ENCODE peak calls at places on chromosome 18, in nine cellular contexts. H is GM06990, Y is transverse colon, R is adrenal gland, W is fibroblast of mammary gland, D is fibroblast of lung, U is aorta, K is brain microvascular endothelial cell, A is astrocyte of the cerebellum. N is an unnamed sample.

GRCh38 chr18:64238076-64238475 is 89.2 kb upstream of the LINC00305 start:
- DNase-seq in K (no peak), Y (no peak), A (no peak), U (no peak), H (no peak), W (no peak), D (no peak), R (no peak), N (no peak)

GRCh38 chr18:3526421-3527354 is 76.7 kb downstream of the TGIF1 start:
- DNase-seq in W (no peak), Y (no peak), H (no peak), R (no peak), U (no peak), K (peak), D (peak), A (no peak), N (no peak)

GRCh38 chr18:48826806-48827205 is 124.0 kb downstream of the SMAD7 start:
- DNase-seq in W (no peak), D (no peak), A (no peak), U (peak), K (no peak), Y (no peak), R (peak), H (no peak), N (no peak)

GRCh38 chr18:35610089-35610488 is 28.5 kb downstream of the GALNT1 start:
- DNase-seq in Y (peak), K (no peak), H (no peak), R (no peak), U (no peak), W (no peak), A (no peak), D (no peak), N (no peak)

GRCh38 chr18:54206447-54206846 is 18.0 kb downstream of the MBD2 start:
- DNase-seq in H (no peak), W (no peak), K (no peak), A (no peak), U (no peak), Y (no peak), R (no peak), D (no peak), N (no peak)

GRCh38 chr18:5895300-5895885 is at the start of gene TMEM200C:
- DNase-seq in Y (no peak), A (no peak), W (no peak), U (no peak), H (no peak), R (peak), K (no peak), D (peak), N (no peak)

GRCh38 chr18:48667276-48668254 is 128.7 kb downstream of the CTIF start:
- DNase-seq in K (no peak), U (no peak), W (no peak), A (no peak), Y (no peak), D (no peak), R (no peak), H (no peak), N (no peak)

GRCh38 chr18:76445275-76445674 is 49.8 kb downstream of the ZNF516 start:
- DNase-seq in W (peak), A (peak), U (no peak), R (no peak), H (no peak), Y (no peak), D (peak), K (peak), N (no peak)

GRCh38 chr18:69358197-69358895 is 42.3 kb upstream of the DOK6 start:
- DNase-seq in R (no peak), Y (no peak), K (no peak), H (no peak), D (no peak), U (no peak), W (no peak), A (no peak), N (no peak)

GRCh38 chr18:50315100-50315871 is 27.8 kb upstream of the CXXC1 start:
- DNase-seq in D (no peak), K (no peak), A (no peak), H (peak), R (no peak), W (peak), U (no peak), Y (no peak), N (no peak)

GRCh38 chr18:23650963-23651927 is 11.5 kb downstream of the ANKRD29 start:
- DNase-seq in D (peak), W (peak), H (no peak), A (peak), Y (no peak), U (no peak), K (peak), R (no peak), N (no peak)

GRCh38 chr18:52888014-52888413 is 548.0 kb downstream of the DCC start:
- DNase-seq in K (no peak), D (no peak), A (no peak), Y (no peak), R (no peak), W (no peak), H (no peak), U (no peak), N (no peak)

GRCh38 chr18:39314595-39314994 is 1749.0 kb upstream of the CELF4 start:
- DNase-seq in W (no peak), R (no peak), A (no peak), Y (no peak), H (no peak), K (no peak), U (no peak), D (no peak), N (no peak)

GRCh38 chr18:23406271-23406787 is 46.8 kb upstream of the RIOK3 start:
- DNase-seq in Y (no peak), A (no peak), W (no peak), R (no peak), D (peak), U (no peak), K (peak), H (no peak), N (no peak)

GRCh38 chr18:75378674-75379315 is 48.7 kb downstream of the SMIM21 start:
- DNase-seq in W (no peak), U (no peak), K (no peak), A (no peak), D (no peak), Y (no peak), R (no peak), H (no peak), N (no peak)

GRCh38 chr18:57544958-57545661 is 41.4 kb downstream of the FECH start:
- DNase-seq in R (no peak), A (no peak), D (no peak), H (peak), U (no peak), W (no peak), K (no peak), Y (no peak), N (peak)

GRCh38 chr18:23453657-23454011 is 547 bp downstream of the RIOK3 start:
- DNase-seq in W (peak), D (peak), H (no peak), K (peak), R (no peak), A (peak), U (no peak), Y (no peak), N (no peak)

GRCh38 chr18:63834471-63835113 is 52.9 kb upstream of the SERPINB2 start:
- DNase-seq in Y (no peak), H (no peak), W (peak), R (no peak), A (no peak), K (no peak), U (no peak), D (no peak), N (no peak)

GRCh38 chr18:77369644-77370043 is 120.0 kb downstream of the GALR1 start:
- DNase-seq in D (peak), Y (no peak), U (no peak), A (no peak), W (peak), K (no peak), R (no peak), H (no peak), N (no peak)

GRCh38 chr18:21272016-21272582 is 30.1 kb downstream of the GREB1L start:
- DNase-seq in U (no peak), Y (no peak), H (no peak), K (no peak), A (no peak), D (no peak), W (no peak), R (no peak), N (peak)

GRCh38 chr18:60062396-60062795 is 162.6 kb downstream of the PMAIP1 start:
- DNase-seq in H (no peak), W (no peak), K (no peak), U (no peak), A (no peak), D (no peak), Y (no peak), R (no peak), N (no peak)

GRCh38 chr18:55384551-55385275 is 203.3 kb downstream of the TCF4 start:
- DNase-seq in W (peak), Y (peak), R (no peak), K (peak), A (no peak), H (no peak), U (no peak), D (peak), N (peak)

GRCh38 chr18:48342588-48342987 is 66.6 kb downstream of the ZBTB7C start:
- DNase-seq in D (no peak), H (no peak), U (no peak), Y (no peak), K (no peak), R (no peak), W (no peak), A (no peak), N (no peak)

GRCh38 chr18:57352271-57352701 is at the start of gene ST8SIA3:
- DNase-seq in U (no peak), D (no peak), R (no peak), W (no peak), A (no peak), Y (no peak), K (no peak), H (no peak), N (no peak)

GRCh38 chr18:60675801-60676200 is 303.2 kb upstream of the MC4R start:
- DNase-seq in W (no peak), H (no peak), Y (no peak), R (no peak), D (no peak), A (no peak), K (no peak), U (no peak), N (no peak)

GRCh38 chr18:71443726-71444480 is 1100.2 kb downstream of the CBLN2 start:
- DNase-seq in Y (no peak), W (peak), D (peak), A (peak), R (no peak), H (no peak), U (no peak), K (peak), N (no peak)

GRCh38 chr18:49878996-49879585 is 65.8 kb upstream of the ACAA2 start:
- DNase-seq in A (peak), W (peak), K (no peak), H (no peak), Y (no peak), D (no peak), U (no peak), R (no peak), N (no peak)

GRCh38 chr18:48815182-48815520 is 135.6 kb downstream of the SMAD7 start:
- DNase-seq in Y (no peak), R (no peak), U (peak), A (no peak), D (no peak), K (no peak), H (no peak), W (no peak), N (no peak)

GRCh38 chr18:77622009-77622692 is 372.5 kb downstream of the GALR1 start:
- DNase-seq in U (no peak), R (no peak), A (no peak), W (peak), Y (no peak), H (no peak), K (no peak), D (no peak), N (peak)

GRCh38 chr18:25289040-25289631 is 62.8 kb downstream of the ZNF521 start:
- DNase-seq in H (no peak), K (peak), R (no peak), A (peak), Y (no peak), U (no peak), W (peak), D (peak), N (no peak)
- H3K4me3 ChIP-seq in H (no peak), K (peak), R (no peak), A (peak), Y (no peak), U (no peak), W (peak), D (no peak), N (no peak)

GRCh38 chr18:51622676-51623075 is 425.2 kb upstream of the MEX3C start:
- DNase-seq in Y (no peak), K (no peak), R (no peak), U (no peak), D (no peak), H (no peak), W (no peak), A (no peak), N (no peak)

GRCh38 chr18:51623653-51624052 is 426.2 kb upstream of the MEX3C start:
- DNase-seq in W (no peak), R (no peak), A (no peak), H (no peak), D (no peak), U (no peak), K (no peak), Y (no peak), N (no peak)

GRCh38 chr18:51621103-51621969 is 423.9 kb upstream of the MEX3C start:
- DNase-seq in D (peak), A (peak), H (no peak), K (peak), U (no peak), Y (peak), W (peak), R (peak), N (peak)

GRCh38 chr18:51619283-51619682 is 421.8 kb upstream of the MEX3C start:
- DNase-seq in K (no peak), A (no peak), D (no peak), H (no peak), Y (no peak), R (no peak), W (no peak), U (no peak), N (no peak)

GRCh38 chr18:51624311-51624710 is 426.8 kb upstream of the MEX3C start:
- DNase-seq in U (no peak), K (no peak), H (no peak), W (no peak), A (no peak), D (no peak), R (no peak), Y (no peak), N (no peak)
- H3K4me3 ChIP-seq in U (no peak), K (no peak), H (no peak), W (no peak), A (no peak), D (no peak), R (no peak), Y (no peak), N (no peak)

GRCh38 chr18:44309185-44309584 is 371.5 kb upstream of the SETBP1 start:
- DNase-seq in U (no peak), A (peak), R (no peak), H (no peak), Y (no peak), K (no peak), W (peak), D (peak), N (no peak)
- H3K4me3 ChIP-seq in U (no peak), A (no peak), R (no peak), H (no peak), Y (no peak), K (no peak), W (no peak), D (no peak), N (no peak)

GRCh38 chr18:12811191-12811950 is 72.7 kb downstream of the PTPN2 start:
- DNase-seq in A (no peak), U (no peak), R (no peak), D (peak), W (peak), Y (no peak), H (no peak), K (no peak), N (no peak)
- H3K4me3 ChIP-seq in A (no peak), U (no peak), R (no peak), D (no peak), W (no peak), Y (no peak), H (no peak), K (no peak), N (no peak)

GRCh38 chr18:58997811-58998337 is 133.2 kb downstream of the ZNF532 start:
- DNase-seq in D (peak), K (peak), A (peak), H (no peak), R (no peak), Y (no peak), W (peak), U (peak), N (no peak)

GRCh38 chr18:58996131-58996632 is 131.5 kb downstream of the ZNF532 start:
- DNase-seq in Y (no peak), R (no peak), H (no peak), U (no peak), A (no peak), W (peak), D (peak), K (peak), N (no peak)

GRCh38 chr18:59001166-59001565 is 136.5 kb downstream of the ZNF532 start:
- DNase-seq in R (no peak), A (no peak), H (no peak), K (no peak), W (no peak), U (no peak), D (no peak), Y (no peak), N (no peak)

GRCh38 chr18:58995663-58996062 is 131.0 kb downstream of the ZNF532 start:
- DNase-seq in D (no peak), Y (no peak), W (no peak), U (no peak), A (no peak), H (no peak), K (no peak), R (no peak), N (no peak)

GRCh38 chr18:58998421-58999203 is 133.9 kb downstream of the ZNF532 start:
- DNase-seq in A (peak), H (no peak), U (peak), Y (peak), R (no peak), W (peak), K (peak), D (peak), N (no peak)
- H3K4me3 ChIP-seq in A (no peak), H (peak), U (no peak), Y (no peak), R (no peak), W (peak), K (peak), D (peak), N (no peak)

GRCh38 chr18:62446511-62446910 is 76.3 kb upstream of the ZCCHC2 start:
- DNase-seq in U (no peak), R (no peak), W (no peak), D (no peak), A (no peak), H (no peak), K (no peak), Y (no peak), N (no peak)

GRCh38 chr18:62447652-62448051 is 75.2 kb upstream of the ZCCHC2 start:
- DNase-seq in A (no peak), Y (no peak), H (no peak), R (no peak), D (no peak), W (no peak), K (no peak), U (no peak), N (no peak)

GRCh38 chr18:62442391-62442790 is 80.4 kb upstream of the ZCCHC2 start:
- DNase-seq in U (no peak), H (no peak), A (no peak), K (no peak), Y (no peak), W (no peak), R (no peak), D (no peak), N (no peak)

GRCh38 chr18:62448426-62448825 is 74.4 kb upstream of the ZCCHC2 start:
- DNase-seq in R (no peak), W (no peak), U (no peak), H (no peak), Y (no peak), K (no peak), D (no peak), A (no peak), N (no peak)

GRCh38 chr18:62445386-62445917 is 77.4 kb upstream of the ZCCHC2 start:
- DNase-seq in A (no peak), U (no peak), W (no peak), H (no peak), R (no peak), Y (no peak), D (no peak), K (no peak), N (no peak)
- H3K4me3 ChIP-seq in A (no peak), U (no peak), W (no peak), H (no peak), R (no peak), Y (no peak), D (no peak), K (no peak), N (no peak)

GRCh38 chr18:9495465-9495864 is 20.2 kb downstream of the RALBP1 start:
- DNase-seq in D (no peak), U (no peak), K (no peak), Y (no peak), H (no peak), R (no peak), A (no peak), W (no peak), N (no peak)

GRCh38 chr18:9494778-9495302 is 19.5 kb downstream of the RALBP1 start:
- DNase-seq in D (no peak), H (peak), K (peak), Y (no peak), U (no peak), W (peak), R (no peak), A (no peak), N (no peak)

GRCh38 chr18:9495916-9496540 is 20.7 kb downstream of the RALBP1 start:
- DNase-seq in U (no peak), W (no peak), D (no peak), H (no peak), K (no peak), A (no peak), R (no peak), Y (no peak), N (peak)
- H3K4me3 ChIP-seq in U (no peak), W (no peak), D (no peak), H (no peak), K (no peak), A (no peak), R (no peak), Y (no peak), N (no peak)